ENCODE peak calls at places on chromosomes 13 and 19, in six cellular contexts. O is uterus, P is spleen, I is gastrocnemius medialis, C is testis, D is left ventricle myocardium inferior. X is an unnamed sample.

GRCh38 chr13:41356788-41357187 is 45.7 kb downstream of the NAA16 start:
- DNase-seq in O (no peak), P (no peak), I (no peak), C (no peak), D (no peak), X (no peak)

GRCh38 chr13:94061316-94061715 is 418.2 kb downstream of the DCT start:
- DNase-seq in O (no peak), P (no peak), I (no peak), C (no peak), D (no peak), X (no peak)

GRCh38 chr13:36148436-36148835 is 17.3 kb upstream of the DCLK1 start:
- DNase-seq in O (no peak), P (no peak), I (no peak), C (no peak), D (no peak), X (no peak)

GRCh38 chr13:27450921-27451461 is 627 bp upstream of the MTIF3 start:
- DNase-seq in O (peak; percentile 40), P (peak; percentile 92), I (peak; percentile 28), C (peak; percentile 54), D (peak; percentile 42), X (peak; percentile 82)

GRCh38 chr13:28313579-28313978 is 175.2 kb downstream of the PAN3 start:
- DNase-seq in O (no peak), P (no peak), I (no peak), C (no peak), D (no peak), X (no peak)

GRCh38 chr13:101979825-101980224 is 422.0 kb downstream of the FGF14 start:
- DNase-seq in O (no peak), P (no peak), I (no peak), C (no peak), D (no peak), X (no peak)

GRCh38 chr13:113863511-113864302 is at the start of gene GAS6:
- DNase-seq in O (peak; percentile 75), P (no peak), I (peak; percentile 76), C (peak; percentile 77), D (peak; percentile 82), X (peak; percentile 80)

GRCh38 chr19:42122691-42123607 is 9.3 kb downstream of the POU2F2 start:
- DNase-seq in O (no peak), P (no peak), I (no peak), C (no peak), D (no peak), X (no peak)

GRCh38 chr19:18839465-18840287 is 7.9 kb downstream of the UPF1 start:
- DNase-seq in O (no peak), P (no peak), I (no peak), C (peak; percentile 64), D (no peak), X (no peak)

GRCh38 chr13:29190298-29190697 is 370.2 kb downstream of the MTUS2 start:
- DNase-seq in O (no peak), P (peak; percentile 60), I (no peak), C (no peak), D (no peak), X (no peak)

GRCh38 chr13:41708648-41709175 is 251.4 kb downstream of the RGCC start:
- DNase-seq in O (peak; percentile 22), P (no peak), I (peak; percentile 19), C (no peak), D (peak; percentile 25), X (no peak)

GRCh38 chr19:1814391-1814790 is 2.3 kb upstream of the ATP8B3 start:
- DNase-seq in O (no peak), P (peak; percentile 75), I (no peak), C (no peak), D (no peak), X (no peak)

GRCh38 chr13:77861716-77862115 is 56.9 kb downstream of the EDNRB start:
- DNase-seq in O (no peak), P (no peak), I (no peak), C (no peak), D (no peak), X (no peak)

GRCh38 chr19:33301011-33301899 is 1.1 kb downstream of the CEBPA start:
- DNase-seq in O (peak; percentile 29), P (peak; percentile 88), I (peak; percentile 52), C (no peak), D (no peak), X (no peak)

GRCh38 chr13:104315606-104316005 is 1249.4 kb upstream of the SLC10A2 start:
- DNase-seq in O (no peak), P (no peak), I (no peak), C (no peak), D (no peak), X (no peak)

GRCh38 chr19:55468054-55468393 is 3.5 kb upstream of the C19orf85 start:
- DNase-seq in O (no peak), P (no peak), I (no peak), C (no peak), D (no peak), X (no peak)
- TF ChIP-seq CTCF in O (no peak), P (peak; percentile 14), I (no peak), C (no peak), D (no peak), X (no peak)

GRCh38 chr19:5895409-5895808 is 8.2 kb downstream of the NDUFA11 start:
- DNase-seq in O (no peak), P (no peak), I (no peak), C (peak; percentile 61), D (no peak), X (no peak)
- H3K27ac ChIP-seq in O (no peak overlapping the region), P (peak overlapping the region; percentile 48), I (no peak overlapping the region), C (no peak overlapping the region), D (peak overlapping the region; percentile 77), X (no peak overlapping the region)

DNA sequence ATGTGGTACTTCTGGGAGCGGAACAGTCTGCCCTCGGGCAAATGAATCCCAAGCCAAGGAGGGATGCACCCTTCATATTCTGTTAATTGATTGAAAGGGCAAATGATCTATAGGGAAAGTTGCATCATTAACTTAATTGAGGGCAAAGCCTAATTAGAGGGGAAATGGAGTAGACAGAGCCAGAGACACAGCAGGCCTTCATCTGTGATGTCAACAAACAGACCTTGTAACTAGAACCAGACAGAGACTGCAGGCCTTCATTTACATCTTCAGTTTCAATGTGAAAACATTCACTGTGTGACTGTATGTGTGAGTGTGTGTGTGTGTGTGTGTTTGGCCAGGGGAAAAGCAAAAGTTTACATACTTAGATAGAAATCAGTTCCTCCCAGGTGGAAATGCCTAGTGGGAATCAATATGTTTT is 126.4 kb downstream of the SPRY2 start:
- DNase-seq in O (no peak), P (no peak), I (no peak), C (no peak), D (no peak), X (no peak)
- H3K9me3 ChIP-seq in O (no peaks in the 10 kb centered on the region), P (no peaks in the 10 kb centered on the region), I (no peaks in the 10 kb centered on the region), C (no peaks in the 10 kb centered on the region), D (no peaks in the 10 kb centered on the region), X (no peaks in the 10 kb centered on the region)

GRCh38 chr19:47230122-47230920 is 678 bp downstream of the BBC3 start:
- DNase-seq in O (peak; percentile 76), P (peak; percentile 95), I (peak; percentile 70), C (peak; percentile 72), D (peak; percentile 77), X (peak; percentile 91)
- TF ChIP-seq CTCF in O (peak; percentile 98), P (peak; percentile 97), I (peak; percentile 100), C (peak; percentile 79), D (peak; percentile 90), X (peak; percentile 82)

GRCh38 chr19:40803170-40803856 is 4.3 kb downstream of the EGLN2 start:
- DNase-seq in O (no peak), P (no peak), I (no peak), C (no peak), D (no peak), X (no peak)
- H3K27ac ChIP-seq in O (peak overlapping the region; percentile 94), P (peak overlapping the region; percentile 98), I (peak overlapping the region; percentile 96), C (peak overlapping the region; percentile 61), D (peak overlapping the region; percentile 99), X (peak overlapping the region; percentile 92)

DNA sequence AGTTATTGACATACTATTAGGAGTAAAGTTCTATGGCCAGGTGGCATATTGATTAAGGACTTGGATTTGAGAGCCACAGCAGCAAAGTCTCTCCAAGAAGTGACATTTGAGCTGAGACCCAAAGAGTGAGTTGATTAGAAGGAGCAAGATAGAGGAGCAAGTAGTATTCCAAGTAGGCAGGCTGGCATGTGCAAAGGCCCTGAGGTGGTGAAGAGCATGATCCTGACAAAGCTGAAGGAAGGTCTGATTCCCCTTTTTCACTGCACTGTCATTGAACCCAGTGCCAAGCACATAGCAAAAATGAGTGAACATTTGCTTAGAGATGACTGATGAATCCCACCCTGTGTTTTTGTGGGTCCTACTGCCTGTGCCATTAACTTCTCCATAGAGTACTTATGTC is 4.7 kb downstream of the ZNF543 start:
- DNase-seq in O (no peak), P (no peak), I (no peak), C (no peak), D (no peak), X (no peak)
- H3K9me3 ChIP-seq in O (peaks cover 65% of the 10 kb centered on the region), P (peaks cover 2% of the 10 kb centered on the region), I (peaks cover 7% of the 10 kb centered on the region), C (no peaks in the 10 kb centered on the region), D (peaks cover 64% of the 10 kb centered on the region), X (peaks cover 9% of the 10 kb centered on the region)

GRCh38 chr19:4183967-4184717 is 1.7 kb downstream of the ANKRD24 start:
- DNase-seq in O (no peak), P (peak; percentile 77), I (peak; percentile 64), C (no peak), D (no peak), X (peak; percentile 72)
- TF ChIP-seq CTCF in O (no peak), P (no peak), I (no peak), C (no peak), D (no peak), X (no peak)

DNA sequence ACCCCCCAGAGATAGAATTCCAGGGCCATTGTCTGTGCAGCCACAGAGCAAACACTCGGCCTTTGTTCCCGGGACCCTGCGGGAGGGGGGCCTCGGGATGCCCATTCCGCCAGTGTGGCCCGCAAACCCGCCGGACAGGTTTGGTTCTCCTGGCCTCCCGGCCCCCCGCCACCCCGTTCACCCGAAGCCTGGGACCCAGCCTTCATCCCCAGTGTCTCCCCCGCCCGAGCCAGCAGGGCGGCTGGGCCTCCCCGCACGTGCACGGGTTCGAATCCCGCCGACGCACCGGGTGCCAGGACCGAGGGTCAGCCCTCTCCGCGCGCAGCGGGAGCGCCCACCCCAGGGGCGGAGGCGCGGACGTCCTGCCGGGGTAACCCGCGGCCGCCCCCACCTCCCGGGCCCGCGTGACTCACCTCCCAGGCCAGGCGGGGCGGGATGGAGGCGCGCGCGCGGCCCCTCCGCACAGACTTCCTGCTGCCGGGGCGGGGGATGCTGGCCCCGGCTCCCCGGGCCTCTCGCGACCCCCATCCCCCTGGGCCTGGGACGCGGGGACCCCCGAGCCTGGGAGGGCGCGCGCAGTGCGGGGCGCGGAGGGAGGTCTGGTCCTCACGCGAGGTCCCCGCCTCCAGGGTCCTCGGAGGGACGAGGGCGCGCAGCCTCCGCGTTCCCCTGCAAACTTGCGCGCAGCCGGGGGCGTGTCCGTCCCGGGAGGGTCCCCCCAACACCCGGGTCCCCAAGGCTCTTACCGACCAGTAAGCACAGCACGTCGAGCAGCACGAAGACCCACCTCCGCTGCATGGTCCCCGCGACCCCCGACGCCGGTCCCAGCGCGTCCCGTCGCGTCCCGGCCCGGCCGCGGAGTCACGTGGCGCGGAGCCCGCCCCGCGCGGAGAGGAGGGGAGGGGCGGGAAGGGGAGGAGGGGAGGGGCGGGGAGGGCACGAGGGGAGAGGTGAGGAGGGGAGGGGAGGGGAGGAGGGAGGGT is at the start of gene PLPP2:
- DNase-seq in O (peak; percentile 39), P (no peak), I (no peak), C (peak; percentile 14), D (no peak), X (peak; percentile 80)
- H3K27ac ChIP-seq in O (peak within 1 kb of the TSS; percentile 70), P (no peak within 1 kb of the TSS), I (no peak within 1 kb of the TSS), C (no peak within 1 kb of the TSS), D (no peak within 1 kb of the TSS), X (peak within 1 kb of the TSS; percentile 6)